ENCODE peak calls at places on chromosomes 6 and 20, in four cellular contexts. One of them, this sample, is unnamed.

GRCh38 chr20:57662028-57662312 is 41.7 kb upstream of the ZBP1 start:
- DNase-seq in IMR-90: no peak
- DNase-seq in type B pancreatic cell: peak
- DNase-seq in AG09309: no peak
- DNase-seq in this sample: no peak

GRCh38 chr6:143397229-143398222 is 53.0 kb downstream of the ADAT2 start:
- DNase-seq in type B pancreatic cell: no peak
- DNase-seq in IMR-90: peak
- DNase-seq in AG09309: peak
- DNase-seq in this sample: peak

GRCh38 chr6:349491-349921 is 42.0 kb upstream of the IRF4 start:
- DNase-seq in AG09309: no peak
- DNase-seq in IMR-90: no peak
- DNase-seq in type B pancreatic cell: no peak
- DNase-seq in this sample: no peak

GRCh38 chr6:130852844-130853554 is 25.8 kb downstream of the SMLR1 start:
- DNase-seq in AG09309: no peak
- DNase-seq in type B pancreatic cell: no peak
- DNase-seq in IMR-90: no peak
- DNase-seq in this sample: no peak

GRCh38 chr6:71983131-71983530 is 96.8 kb downstream of the RIMS1 start:
- DNase-seq in AG09309: no peak
- DNase-seq in type B pancreatic cell: no peak
- DNase-seq in IMR-90: no peak
- DNase-seq in this sample: no peak

GRCh38 chr6:21075986-21076385 is 517.6 kb upstream of the SOX4 start:
- DNase-seq in IMR-90: no peak
- DNase-seq in AG09309: no peak
- DNase-seq in type B pancreatic cell: no peak
- DNase-seq in this sample: no peak

GRCh38 chr6:41543087-41543486 is 3.1 kb upstream of the FOXP4 start:
- DNase-seq in IMR-90: no peak
- DNase-seq in AG09309: no peak
- DNase-seq in type B pancreatic cell: no peak
- DNase-seq in this sample: no peak

GRCh38 chr20:36932476-36933426 is 18.8 kb downstream of the SAMHD1 start:
- DNase-seq in type B pancreatic cell: no peak
- DNase-seq in AG09309: no peak
- DNase-seq in IMR-90: peak
- DNase-seq in this sample: peak

GRCh38 chr6:128266946-128267345 is 253.5 kb downstream of the PTPRK start:
- DNase-seq in IMR-90: peak
- DNase-seq in AG09309: no peak
- DNase-seq in type B pancreatic cell: no peak
- DNase-seq in this sample: no peak

GRCh38 chr6:140548379-140548778 is 1173.9 kb upstream of the CITED2 start:
- DNase-seq in IMR-90: no peak
- DNase-seq in AG09309: no peak
- DNase-seq in type B pancreatic cell: no peak
- DNase-seq in this sample: no peak

GRCh38 chr6:168162366-168162765 is 83.4 kb upstream of the FRMD1 start:
- DNase-seq in IMR-90: no peak
- DNase-seq in type B pancreatic cell: no peak
- DNase-seq in AG09309: no peak
- DNase-seq in this sample: no peak

GRCh38 chr20:46562373-46563169 is 12.1 kb upstream of the OCSTAMP start:
- DNase-seq in type B pancreatic cell: no peak
- DNase-seq in AG09309: peak
- DNase-seq in IMR-90: peak
- DNase-seq in this sample: no peak

GRCh38 chr20:38537176-38537575 is 43.8 kb upstream of the ADIG start:
- DNase-seq in IMR-90: no peak
- DNase-seq in AG09309: no peak
- DNase-seq in type B pancreatic cell: no peak
- DNase-seq in this sample: no peak

GRCh38 chr6:128601060-128601459 is 80.7 kb upstream of the PTPRK start:
- DNase-seq in IMR-90: peak
- DNase-seq in AG09309: no peak
- DNase-seq in type B pancreatic cell: no peak
- DNase-seq in this sample: no peak

GRCh38 chr6:149223934-149224333 is 93.6 kb upstream of the TAB2 start:
- DNase-seq in IMR-90: no peak
- DNase-seq in AG09309: no peak
- DNase-seq in type B pancreatic cell: no peak
- DNase-seq in this sample: no peak

GRCh38 chr6:9620263-9620662 is 794.6 kb downstream of the TFAP2A start:
- DNase-seq in IMR-90: peak
- DNase-seq in type B pancreatic cell: no peak
- DNase-seq in AG09309: no peak
- DNase-seq in this sample: no peak

GRCh38 chr20:10609276-10609675 is 64.5 kb downstream of the JAG1 start:
- DNase-seq in type B pancreatic cell: no peak
- DNase-seq in IMR-90: peak
- DNase-seq in AG09309: peak
- DNase-seq in this sample: no peak

DNA sequence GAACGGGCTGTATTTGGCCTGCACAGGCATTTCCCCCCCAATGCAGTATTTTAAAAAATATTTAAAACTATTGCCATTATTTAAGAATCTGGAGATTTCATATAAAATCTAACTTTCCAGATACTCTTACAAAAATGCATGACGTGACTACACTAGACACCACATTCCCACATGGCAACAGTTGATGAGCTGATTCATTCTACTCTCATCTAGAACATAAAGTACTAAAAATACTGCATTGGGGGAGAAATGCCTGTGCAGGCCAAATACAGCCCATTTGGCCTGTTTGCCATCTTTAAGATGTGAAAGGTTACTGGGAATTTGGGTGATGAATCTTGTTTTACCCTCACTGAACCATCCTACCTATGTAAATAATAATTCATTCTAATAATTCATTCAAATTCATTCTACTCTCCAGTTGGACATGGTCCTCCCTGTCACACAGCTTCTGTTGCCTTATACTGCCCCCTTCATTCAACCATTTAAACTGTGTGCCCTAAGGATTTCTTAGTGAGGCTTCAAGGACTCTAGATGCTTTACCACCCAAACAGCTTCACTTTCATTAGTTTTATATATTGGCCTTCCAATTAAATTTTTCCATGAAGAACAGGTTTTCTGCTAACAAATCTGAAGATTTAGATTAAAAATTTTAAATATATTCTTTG is 6.9 kb upstream of the ZSCAN16 start:
- DNase-seq in type B pancreatic cell: no peak
- DNase-seq in AG09309: no peak
- DNase-seq in IMR-90: no peak
- DNase-seq in this sample: no peak
- TF ChIP-seq CTCF in type B pancreatic cell: no peak
- TF ChIP-seq CTCF in AG09309: no peak
- TF ChIP-seq CTCF in IMR-90: no peak
- TF ChIP-seq CTCF in this sample: no peak

GRCh38 chr6:17012421-17013225 is 89.2 kb upstream of the STMND1 start:
- DNase-seq in IMR-90: peak
- DNase-seq in AG09309: no peak
- DNase-seq in type B pancreatic cell: no peak
- DNase-seq in this sample: peak
- TF ChIP-seq CTCF in IMR-90: peak
- TF ChIP-seq CTCF in AG09309: no peak
- TF ChIP-seq CTCF in type B pancreatic cell: no peak
- TF ChIP-seq CTCF in this sample: peak

DNA sequence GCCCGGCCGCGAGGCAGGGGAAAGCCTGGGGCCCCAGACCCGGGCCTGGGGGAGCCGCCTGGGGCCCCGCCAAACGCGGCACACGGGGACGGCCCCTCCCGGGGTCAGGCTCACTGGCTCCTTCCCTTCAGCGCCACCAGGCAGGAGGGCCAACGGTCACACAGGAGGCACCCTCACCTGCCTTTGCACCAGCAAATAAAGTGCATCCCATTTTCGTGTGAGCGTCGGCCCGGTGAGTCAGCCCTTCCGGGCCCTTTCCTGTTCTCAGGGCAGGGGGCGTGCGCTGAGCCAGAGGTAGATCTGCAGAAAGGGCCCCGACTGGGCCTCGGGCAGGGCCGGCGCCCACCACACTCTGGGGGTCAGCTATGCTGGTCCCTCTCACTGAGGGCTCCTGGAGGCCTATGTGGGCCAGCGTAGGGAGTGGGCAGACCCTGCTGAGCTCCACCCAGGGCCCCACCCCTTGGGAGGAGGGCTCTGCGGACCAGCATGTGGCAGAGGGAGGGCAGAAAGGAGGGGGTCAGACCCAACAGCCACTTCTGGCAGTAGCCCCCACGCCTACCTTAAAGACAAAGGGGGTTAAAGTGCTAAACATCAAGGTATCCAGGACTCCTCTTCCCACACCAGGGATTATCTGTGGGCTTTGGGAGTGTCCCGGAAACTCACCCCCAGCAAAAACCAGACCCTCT is 931 bp upstream of the UCKL1 start:
- DNase-seq in AG09309: no peak
- DNase-seq in IMR-90: peak
- DNase-seq in type B pancreatic cell: no peak
- DNase-seq in this sample: no peak
- TF ChIP-seq CTCF in AG09309: no peak
- TF ChIP-seq CTCF in IMR-90: no peak
- TF ChIP-seq CTCF in type B pancreatic cell: peak
- TF ChIP-seq CTCF in this sample: peak

GRCh38 chr6:139257821-139258398 is 33.9 kb downstream of the TXLNB start:
- DNase-seq in type B pancreatic cell: no peak
- DNase-seq in IMR-90: no peak
- DNase-seq in AG09309: no peak
- DNase-seq in this sample: no peak
- TF ChIP-seq CTCF in type B pancreatic cell: no peak
- TF ChIP-seq CTCF in IMR-90: no peak
- TF ChIP-seq CTCF in AG09309: no peak
- TF ChIP-seq CTCF in this sample: no peak

DNA sequence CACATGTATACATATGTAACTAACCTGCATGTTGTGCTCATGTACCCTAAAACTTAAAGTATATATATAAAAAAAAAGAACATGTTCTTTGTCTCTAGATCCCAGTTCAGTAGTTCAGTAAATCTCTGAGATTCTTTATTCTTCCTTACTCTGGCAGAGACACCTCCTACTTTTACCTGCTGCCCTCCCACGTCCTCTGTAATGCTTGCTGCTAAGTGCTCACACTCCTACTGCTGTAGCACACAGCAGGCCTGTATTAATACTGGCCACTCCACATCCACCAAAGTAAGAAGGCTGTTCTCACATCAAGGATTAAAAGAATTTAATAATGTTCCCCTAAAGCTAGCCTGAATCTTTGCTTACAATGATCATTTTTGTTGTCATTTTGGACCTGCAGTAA is 648.4 kb upstream of the EYS start:
- DNase-seq in IMR-90: no peak
- DNase-seq in type B pancreatic cell: no peak
- DNase-seq in AG09309: no peak
- DNase-seq in this sample: no peak
- TF ChIP-seq CTCF in IMR-90: no peak
- TF ChIP-seq CTCF in type B pancreatic cell: no peak
- TF ChIP-seq CTCF in AG09309: no peak
- TF ChIP-seq CTCF in this sample: no peak

GRCh38 chr20:8473459-8473858 is 341.4 kb downstream of the PLCB1 start:
- DNase-seq in AG09309: no peak
- DNase-seq in IMR-90: peak
- DNase-seq in type B pancreatic cell: no peak
- DNase-seq in this sample: peak
- TF ChIP-seq CTCF in AG09309: no peak
- TF ChIP-seq CTCF in IMR-90: no peak
- TF ChIP-seq CTCF in type B pancreatic cell: no peak
- TF ChIP-seq CTCF in this sample: no peak

GRCh38 chr6:132161283-132161682 is 210.1 kb upstream of the CCN2 start:
- DNase-seq in IMR-90: peak
- DNase-seq in type B pancreatic cell: no peak
- DNase-seq in AG09309: no peak
- DNase-seq in this sample: no peak
- TF ChIP-seq CTCF in IMR-90: peak
- TF ChIP-seq CTCF in type B pancreatic cell: peak
- TF ChIP-seq CTCF in AG09309: peak
- TF ChIP-seq CTCF in this sample: peak

This sample was measured in BJ.